ENCODE peak calls at places on chromosome 20, in four cellular contexts. Z is endothelial cell of umbilical vein, U is A549, K is HCT116. D is an unnamed sample.

GRCh38 chr20:47818466-47818865 is 33.2 kb upstream of the SULF2 start:
- DNase-seq in U (no peak), Z (no peak), K (no peak), D (no peak)

GRCh38 chr20:18808712-18809111 is 4.9 kb upstream of the SCP2D1 start:
- DNase-seq in U (no peak), K (no peak), Z (no peak), D (no peak)

GRCh38 chr20:37968726-37969401 is 64.4 kb downstream of the TTI1 start:
- DNase-seq in Z (no peak), K (no peak), U (no peak), D (peak; percentile 60)

GRCh38 chr20:21729316-21729715 is 23.9 kb downstream of the PAX1 start:
- DNase-seq in K (no peak), Z (no peak), U (no peak), D (no peak)

GRCh38 chr20:53606364-53606985 is 12.8 kb upstream of the ZNF217 start:
- DNase-seq in U (no peak), Z (peak; percentile 91), K (no peak), D (no peak)

GRCh38 chr20:44170796-44171410 is 16.1 kb downstream of the JPH2 start:
- DNase-seq in U (no peak), Z (no peak), K (no peak), D (no peak)

GRCh38 chr20:12287575-12287974 is 369.9 kb downstream of the BTBD3 start:
- DNase-seq in Z (no peak), U (no peak), K (no peak), D (no peak)

GRCh38 chr20:3820901-3821727 is 767 bp downstream of the AP5S1 start:
- DNase-seq in U (no peak), K (no peak), Z (no peak), D (no peak)

GRCh38 chr20:58697867-58698703 is 5.5 kb downstream of the NPEPL1 start:
- DNase-seq in U (no peak), Z (no peak), K (no peak), D (no peak)

GRCh38 chr20:8218861-8219260 is 86.8 kb downstream of the PLCB1 start:
- DNase-seq in U (no peak), K (no peak), Z (no peak), D (no peak)

GRCh38 chr20:58718121-58718563 is 25.5 kb downstream of the NPEPL1 start:
- DNase-seq in Z (no peak), U (no peak), K (no peak), D (peak; percentile 1)

GRCh38 chr20:40654876-40655275 is 34.2 kb downstream of the MAFB start:
- DNase-seq in U (no peak), Z (no peak), K (no peak), D (no peak)

GRCh38 chr20:40908311-40908710 is 120.3 kb upstream of the TOP1 start:
- DNase-seq in U (no peak), K (no peak), Z (no peak), D (no peak)

GRCh38 chr20:44442298-44443070 is 33.2 kb upstream of the TTPAL start:
- DNase-seq in K (no peak), U (no peak), Z (no peak), D (peak; percentile 86)

GRCh38 chr20:2114560-2114959 is 12.9 kb downstream of the STK35 start:
- DNase-seq in U (no peak), Z (no peak), K (no peak), D (no peak)

GRCh38 chr20:46548688-46549087 is 1.8 kb downstream of the OCSTAMP start:
- DNase-seq in Z (no peak), K (no peak), U (no peak), D (no peak)

GRCh38 chr20:14310977-14311654 is 26.3 kb downstream of the FLRT3 start:
- DNase-seq in K (no peak), U (no peak), Z (no peak), D (no peak)

GRCh38 chr20:36830791-36831691 is 44.9 kb upstream of the TLDC2 start:
- DNase-seq in U (no peak), K (no peak), Z (peak; percentile 89), D (no peak)

GRCh38 chr20:1185316-1185741 is 548 bp upstream of the TMEM74B start:
- DNase-seq in Z (no peak), U (peak; percentile 38), K (no peak), D (no peak)

GRCh38 chr20:387520-387919 is 7.0 kb downstream of the TRIB3 start:
- DNase-seq in K (no peak), Z (no peak), U (no peak), D (no peak)

GRCh38 chr20:3340443-3340842 is 67.0 kb downstream of the DNAAF9 start:
- DNase-seq in U (no peak), K (no peak), Z (no peak), D (no peak)

GRCh38 chr20:53852691-53853450 is 217.5 kb downstream of the BCAS1 start:
- DNase-seq in Z (no peak), U (no peak), K (no peak), D (no peak)

GRCh38 chr20:37559312-37560027 is 31.8 kb upstream of the BLCAP start:
- DNase-seq in K (no peak), U (no peak), Z (no peak), D (no peak)

GRCh38 chr20:18276821-18277220 is 11.5 kb upstream of the ZNF133 start:
- DNase-seq in K (peak; percentile 67), Z (peak; percentile 59), U (peak; percentile 77), D (peak; percentile 71)

GRCh38 chr20:54662064-54662463 is 186.7 kb downstream of the DOK5 start:
- DNase-seq in U (no peak), K (no peak), Z (no peak), D (no peak)

GRCh38 chr20:34525342-34525708 is 9.1 kb downstream of the DYNLRB1 start:
- DNase-seq in U (no peak), K (no peak), Z (no peak), D (no peak)

GRCh38 chr20:33431797-33432381 is 11.7 kb downstream of the SNTA1 start:
- DNase-seq in K (no peak), Z (no peak), U (no peak), D (no peak)

GRCh38 chr20:3449319-3449718 is 21.5 kb upstream of the ATRN start:
- DNase-seq in U (no peak), Z (no peak), K (no peak), D (no peak)

GRCh38 chr20:14711681-14712080 is 374.3 kb upstream of the FLRT3 start:
- DNase-seq in K (no peak), Z (no peak), U (no peak), D (no peak)

GRCh38 chr20:3797592-3798404 is 1.7 kb downstream of the CDC25B start:
- DNase-seq in K (no peak), Z (no peak), U (no peak), D (no peak)

DNA sequence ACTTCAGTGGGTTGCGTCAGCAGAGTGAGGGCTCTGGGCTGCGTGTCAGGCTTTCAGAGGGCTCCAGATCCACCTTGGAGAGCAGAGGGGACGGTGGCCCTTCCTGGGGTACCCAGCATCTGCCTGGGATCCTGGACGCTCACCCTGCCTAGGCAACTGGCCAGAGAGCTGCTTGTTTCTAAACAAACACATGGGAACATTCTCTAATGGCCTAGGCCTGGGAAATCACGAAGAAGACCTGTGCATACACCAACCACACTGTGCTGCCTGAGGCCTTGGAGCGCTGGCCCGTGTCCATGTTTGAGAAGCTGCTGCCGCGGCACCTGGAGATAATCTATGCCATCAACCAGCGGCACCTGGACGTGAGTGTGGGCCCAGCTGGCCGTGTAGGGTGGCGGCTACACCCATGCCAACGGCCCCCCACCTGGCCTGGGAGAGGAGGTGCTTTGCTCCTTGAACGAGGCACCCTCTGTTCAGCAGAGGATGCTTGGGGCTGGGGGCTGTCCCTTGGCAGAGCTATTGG is 32.2 kb downstream of the PYGB start:
- DNase-seq in Z (no peak), K (no peak), U (no peak), D (no peak)
- TF ChIP-seq MAX in Z (no peak), K (no peak), U (no peak), D (no peak)

GRCh38 chr20:63555661-63556381 is 1.9 kb downstream of the FNDC11 start:
- DNase-seq in U (no peak), Z (no peak), K (no peak), D (no peak)

GRCh38 chr20:63553933-63554290 is at the start of gene FNDC11:
- DNase-seq in K (no peak), U (no peak), Z (no peak), D (no peak)

GRCh38 chr20:63552481-63553249 is 1.3 kb upstream of the FNDC11 start:
- DNase-seq in U (no peak), Z (no peak), K (no peak), D (peak; percentile 86)

GRCh38 chr20:63553251-63553932 is 567 bp upstream of the FNDC11 start:
- DNase-seq in U (peak; percentile 50), K (peak; percentile 85), Z (peak; percentile 84), D (peak; percentile 55)

GRCh38 chr20:63554361-63555278 is 661 bp downstream of the FNDC11 start:
- DNase-seq in U (no peak), K (no peak), Z (no peak), D (peak; percentile 76)
- TF ChIP-seq MAX in U (no peak), K (no peak), Z (no peak), D (no peak)

GRCh38 chr20:52425253-52425652 is 233.7 kb upstream of the ZFP64 start:
- DNase-seq in Z (no peak), K (no peak), U (no peak), D (no peak)
- TF ChIP-seq MAX in Z (no peak), K (no peak), U (no peak), D (no peak)

GRCh38 chr20:6886065-6886729 is 118.7 kb downstream of the BMP2 start:
- DNase-seq in Z (no peak), U (no peak), K (no peak), D (no peak)
- TF ChIP-seq MAX in Z (no peak), U (no peak), K (no peak), D (no peak)

DNA sequence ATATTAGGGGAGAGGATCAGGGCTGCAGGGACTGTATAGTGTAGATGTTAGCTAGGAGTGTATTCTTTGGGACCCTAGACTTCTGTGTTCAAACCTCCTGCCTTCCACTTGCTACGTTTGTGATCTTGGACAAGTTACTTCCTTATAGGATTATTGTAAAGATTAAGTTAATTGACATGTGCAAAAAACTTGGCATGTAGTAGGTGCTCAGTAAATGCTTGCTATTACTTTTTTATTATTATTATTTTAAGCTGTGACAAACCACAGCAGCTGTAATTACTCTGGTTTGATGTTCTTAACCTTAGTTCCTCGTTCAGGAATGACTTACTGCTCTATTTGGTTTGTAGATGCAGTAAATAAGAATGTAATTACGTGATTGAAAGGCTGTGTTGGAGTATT is 3.2 kb downstream of the ARFGEF2 start:
- DNase-seq in K (no peak), Z (no peak), U (no peak), D (no peak)
- TF ChIP-seq MAX in K (no peak), Z (no peak), U (no peak), D (no peak)

GRCh38 chr20:57611605-57612311 is 8.5 kb downstream of the ZBP1 start:
- DNase-seq in K (no peak), U (no peak), Z (no peak), D (no peak)
- TF ChIP-seq MAX in K (no peak), U (no peak), Z (no peak), D (no peak)

DNA sequence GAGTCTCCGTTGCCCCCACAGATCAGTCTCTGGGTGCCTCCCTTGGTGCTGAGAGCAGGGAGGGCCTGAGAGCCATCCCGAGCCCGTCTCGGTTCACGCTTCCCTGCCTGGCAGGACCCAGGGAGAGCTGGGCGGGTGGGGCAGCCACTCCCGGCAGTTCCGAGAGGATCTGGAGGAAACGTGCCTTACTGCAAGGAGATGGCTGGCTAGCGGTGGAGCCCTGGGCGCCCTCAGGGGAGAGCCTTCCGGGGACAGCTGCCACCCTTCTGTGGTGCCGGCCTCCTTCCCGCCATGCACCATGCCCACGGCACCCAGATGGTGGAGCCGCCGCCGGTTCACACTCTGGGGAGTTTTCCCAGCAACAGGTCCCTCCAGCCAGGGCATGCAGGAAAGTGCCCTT is 45.8 kb upstream of the SLCO4A1 start:
- DNase-seq in U (no peak), Z (no peak), K (no peak), D (no peak)
- TF ChIP-seq MAX in U (no peak), Z (no peak), K (no peak), D (no peak)

D was measured in NB4.